ENCODE peak calls at places on chromosome 1, in six cellular contexts. F, U, O, H, S and D are unnamed samples.

GRCh38 chr1:41483960-41484844 is at the start of gene EDN2:
- DNase-seq in F (no peak), H (no peak), O (peak; percentile 15), U (no peak), S (peak; percentile 89), D (peak; percentile 71)

GRCh38 chr1:3910769-3911520 is 10.9 kb upstream of the C1orf174 start:
- DNase-seq in F (peak; percentile 58), S (peak; percentile 96), O (peak; percentile 69), H (peak; percentile 39), U (peak; percentile 78), D (peak; percentile 67)

GRCh38 chr1:55717111-55717510 is 501.9 kb upstream of the USP24 start:
- DNase-seq in S (no peak), U (no peak), F (no peak), H (no peak), O (no peak), D (no peak)

GRCh38 chr1:67835663-67836452 is 2.6 kb upstream of the GNG12 start:
- DNase-seq in H (no peak), F (no peak), O (no peak), U (no peak), S (no peak), D (no peak)

GRCh38 chr1:67889940-67890567 is 56.8 kb upstream of the GNG12 start:
- DNase-seq in H (no peak), O (no peak), U (peak; percentile 4), S (no peak), F (peak; percentile 86), D (no peak)

GRCh38 chr1:85019989-85020388 is 23.1 kb upstream of the MCOLN2 start:
- DNase-seq in O (no peak), F (no peak), H (no peak), U (no peak), S (no peak), D (no peak)

GRCh38 chr1:44672254-44672955 is 1.9 kb downstream of the TMEM53 start:
- DNase-seq in U (peak; percentile 78), S (peak; percentile 63), F (peak; percentile 27), O (no peak), H (no peak), D (no peak)

GRCh38 chr1:41493117-41493536 is 8.6 kb upstream of the EDN2 start:
- DNase-seq in S (no peak), O (no peak), F (peak; percentile 86), H (no peak), U (no peak), D (no peak)

GRCh38 chr1:197933016-197933415 is 15.8 kb downstream of the LHX9 start:
- DNase-seq in F (no peak), S (no peak), H (no peak), O (no peak), U (no peak), D (no peak)

GRCh38 chr1:229664133-229664689 is 38.2 kb downstream of the URB2 start:
- DNase-seq in U (peak; percentile 88), F (peak; percentile 64), O (peak; percentile 16), H (no peak), S (no peak), D (no peak)

GRCh38 chr1:201142854-201143725 is 11.2 kb downstream of the TMEM9 start:
- DNase-seq in O (no peak), F (no peak), H (no peak), U (no peak), S (no peak), D (no peak)